ENCODE peak calls at places on chromosomes 16 and 17, in four cellular contexts. Q, O, J and F are unnamed samples.

GRCh38 chr17:6936370-6937028 is 59.4 kb upstream of the ALOX12 start:
- DNase-seq in Q (no peak), O (no peak), J (peak; percentile 29), F (no peak)

GRCh38 chr17:17999364-18000007 is 26.8 kb downstream of the DRC3 start:
- DNase-seq in Q (no peak), O (no peak), J (no peak), F (no peak)

GRCh38 chr16:87062569-87063442 is 254.4 kb downstream of the C16orf95 start:
- DNase-seq in Q (peak; percentile 63), O (peak; percentile 60), J (peak; percentile 81), F (peak; percentile 80)

GRCh38 chr17:32940706-32941390 is 12.9 kb downstream of the TMEM98 start:
- DNase-seq in Q (no peak), O (no peak), J (no peak), F (no peak)

GRCh38 chr17:27319536-27320221 is 25.8 kb downstream of the WSB1 start:
- DNase-seq in Q (no peak), O (peak; percentile 52), J (peak; percentile 67), F (no peak)

GRCh38 chr16:88940196-88941050 is 36.6 kb downstream of the CBFA2T3 start:
- DNase-seq in Q (no peak), O (no peak), J (peak; percentile 57), F (no peak)

GRCh38 chr16:81740163-81740562 is 38.9 kb upstream of the PLCG2 start:
- DNase-seq in Q (no peak), O (no peak), J (no peak), F (no peak)

GRCh38 chr17:32515677-32516383 is 29.0 kb downstream of the CDK5R1 start:
- DNase-seq in Q (no peak), O (no peak), J (no peak), F (no peak)

GRCh38 chr16:64656471-64656870 is 465.4 kb downstream of the CDH11 start:
- DNase-seq in Q (no peak), O (no peak), J (no peak), F (no peak)

GRCh38 chr17:81869221-81870154 is 1.6 kb downstream of the ARHGDIA start:
- DNase-seq in Q (peak; percentile 66), O (no peak), J (peak; percentile 62), F (peak; percentile 88)

GRCh38 chr17:78800132-78800931 is 18.3 kb upstream of the CYTH1 start:
- DNase-seq in Q (no peak), O (no peak), J (no peak), F (no peak)

GRCh38 chr16:50680907-50681885 is at the start of gene SNX20:
- DNase-seq in Q (no peak), O (no peak), J (no peak), F (no peak)

GRCh38 chr16:85463672-85464071 is 149.4 kb upstream of the GSE1 start:
- DNase-seq in Q (no peak), O (no peak), J (no peak), F (no peak)

GRCh38 chr17:74532115-74532514 is 840 bp upstream of the CD300LB start:
- DNase-seq in Q (peak; percentile 29), O (no peak), J (peak; percentile 46), F (peak; percentile 31)

GRCh38 chr16:58000706-58001676 is at the start of gene USB1:
- DNase-seq in Q (peak; percentile 93), O (peak; percentile 54), J (peak; percentile 88), F (peak; percentile 94)

GRCh38 chr17:64077409-64077808 is 52.5 kb downstream of the ERN1 start:
- DNase-seq in Q (no peak), O (no peak), J (no peak), F (no peak)

GRCh38 chr17:47204722-47205418 is 4.3 kb upstream of the MYL4 start:
- DNase-seq in Q (no peak), O (no peak), J (no peak), F (peak; percentile 46)

GRCh38 chr17:77455111-77455877 is 314.5 kb downstream of the SEC14L1 start:
- DNase-seq in Q (no peak), O (peak; percentile 65), J (no peak), F (no peak)

GRCh38 chr17:70119961-70120360 is 44.9 kb downstream of the KCNJ16 start:
- DNase-seq in Q (no peak), O (no peak), J (no peak), F (no peak)